ENCODE peak calls at places on chromosomes 1 and 21, in eight cellular contexts. J is right atrium auricular region, R is adipocyte, U is tibial nerve, N is A673, D is left ventricle myocardium inferior, Z is heart right ventricle, A is ovary. I is an unnamed sample. For H3K4me1 and H3K9me3, the result is how much of the 10 kb centered on the place peaks cover.

GRCh38 chr1:6577831-6578525 is 1.8 kb upstream of the ZBTB48 start:
- DNase-seq in A (no peak), D (no peak), R (no peak), J (no peak), N (no peak), U (no peak), Z (no peak), I (no peak)

GRCh38 chr1:172270605-172271004 is 149.9 kb upstream of the C1orf105 start:
- DNase-seq in N (no peak), Z (no peak), U (no peak), D (no peak), J (no peak), A (no peak), R (peak), I (no peak)

GRCh38 chr21:20661221-20661620 is 337.0 kb upstream of the NCAM2 start:
- DNase-seq in Z (no peak), N (no peak), R (no peak), D (no peak), J (no peak), U (no peak), A (no peak), I (peak)

GRCh38 chr1:10045480-10046355 is 13.0 kb downstream of the UBE4B start:
- DNase-seq in A (no peak), N (no peak), J (no peak), Z (no peak), U (no peak), D (no peak), R (no peak), I (no peak)

GRCh38 chr1:42422672-42423236 is 33.1 kb downstream of the ZMYND12 start:
- DNase-seq in D (no peak), J (no peak), R (no peak), U (no peak), A (no peak), Z (peak), N (no peak), I (no peak)

GRCh38 chr1:59574085-59574484 is 240.7 kb upstream of the HOOK1 start:
- DNase-seq in U (no peak), Z (no peak), D (no peak), R (peak), N (no peak), J (no peak), A (no peak), I (no peak)

GRCh38 chr1:96157101-96157500 is 564.5 kb upstream of the PTBP2 start:
- DNase-seq in N (no peak), R (no peak), J (no peak), A (no peak), Z (no peak), U (no peak), D (no peak), I (no peak)

GRCh38 chr1:206012086-206012859 is 9.1 kb upstream of the RAB7B start:
- DNase-seq in A (no peak), U (peak), N (peak), D (peak), J (peak), R (no peak), Z (peak), I (no peak)

GRCh38 chr1:37476460-37477197 is 2.2 kb downstream of the ZC3H12A start:
- DNase-seq in N (no peak), U (peak), J (peak), D (peak), Z (peak), A (peak), R (peak), I (no peak)

GRCh38 chr1:41024953-41025352 is 3.4 kb upstream of the SLFNL1 start:
- DNase-seq in R (no peak), D (no peak), U (no peak), Z (no peak), A (no peak), J (no peak), N (no peak), I (no peak)

GRCh38 chr21:42261832-42262200 is 42.9 kb downstream of the ABCG1 start:
- DNase-seq in D (no peak), R (no peak), N (no peak), J (no peak), A (no peak), Z (no peak), U (no peak), I (no peak)

GRCh38 chr1:162228586-162228985 is 148.1 kb downstream of the SPATA46 start:
- DNase-seq in U (no peak), A (no peak), R (no peak), N (no peak), Z (no peak), D (no peak), J (no peak), I (no peak)

GRCh38 chr1:44239337-44239960 is 26.2 kb downstream of the DMAP1 start:
- DNase-seq in J (no peak), N (peak), Z (peak), A (peak), U (peak), D (no peak), R (peak), I (no peak)

GRCh38 chr1:59768752-59769411 is 45.9 kb upstream of the HOOK1 start:
- DNase-seq in Z (no peak), U (no peak), R (no peak), N (no peak), A (no peak), D (no peak), J (no peak), I (no peak)

GRCh38 chr1:192357904-192358303 is 41.1 kb downstream of the RGS21 start:
- DNase-seq in N (no peak), Z (no peak), A (no peak), U (no peak), D (no peak), R (no peak), J (no peak), I (no peak)

GRCh38 chr1:63698001-63698838 is 75.6 kb upstream of the ROR1 start:
- DNase-seq in N (no peak), D (peak), R (no peak), A (no peak), Z (peak), U (no peak), J (peak), I (no peak)

GRCh38 chr21:37208056-37208705 is 59.0 kb downstream of the VPS26C start:
- DNase-seq in R (no peak), Z (peak), J (peak), A (no peak), N (no peak), U (peak), D (peak), I (no peak)

DNA sequence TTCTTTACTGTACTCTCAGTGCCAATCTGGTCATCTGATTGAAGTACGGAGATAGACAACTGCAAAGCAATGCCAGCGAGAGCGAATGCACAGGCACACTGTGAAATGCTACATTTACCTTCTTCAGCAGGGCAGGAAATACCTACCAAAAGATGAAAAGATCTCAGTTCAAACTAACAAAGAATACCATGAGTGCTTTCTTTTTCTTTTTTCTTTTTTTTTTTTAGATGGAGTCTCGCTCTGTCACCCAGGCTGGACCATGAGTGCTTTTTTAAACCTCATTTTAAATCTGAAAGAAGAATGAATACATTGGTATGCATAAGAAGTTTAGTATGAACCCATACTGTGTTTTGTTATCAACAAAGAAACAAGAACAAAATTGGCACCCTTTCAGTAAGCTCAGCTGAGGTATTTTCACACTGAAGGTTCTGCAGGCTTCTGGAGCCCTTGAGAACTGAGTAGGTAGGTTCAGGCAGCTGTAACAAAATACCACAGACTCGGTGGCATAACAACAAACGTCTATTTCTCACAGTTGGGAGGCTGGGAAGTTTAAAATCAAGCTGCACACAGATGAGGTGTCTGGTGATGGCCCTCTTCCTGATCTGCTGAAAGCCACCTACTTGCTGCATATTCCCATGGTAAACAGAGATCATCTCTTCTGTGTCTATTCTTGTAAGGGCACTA is 1.7 kb upstream of the CHI3L2 start:
- DNase-seq in Z (no peak), U (no peak), D (no peak), J (no peak), A (no peak), R (peak), N (no peak), I (no peak)
- H3K4me3 ChIP-seq in Z (no peak), U (no peak), D (no peak), J (no peak), A (no peak), R (no peak), N (no peak), I (no peak)

DNA sequence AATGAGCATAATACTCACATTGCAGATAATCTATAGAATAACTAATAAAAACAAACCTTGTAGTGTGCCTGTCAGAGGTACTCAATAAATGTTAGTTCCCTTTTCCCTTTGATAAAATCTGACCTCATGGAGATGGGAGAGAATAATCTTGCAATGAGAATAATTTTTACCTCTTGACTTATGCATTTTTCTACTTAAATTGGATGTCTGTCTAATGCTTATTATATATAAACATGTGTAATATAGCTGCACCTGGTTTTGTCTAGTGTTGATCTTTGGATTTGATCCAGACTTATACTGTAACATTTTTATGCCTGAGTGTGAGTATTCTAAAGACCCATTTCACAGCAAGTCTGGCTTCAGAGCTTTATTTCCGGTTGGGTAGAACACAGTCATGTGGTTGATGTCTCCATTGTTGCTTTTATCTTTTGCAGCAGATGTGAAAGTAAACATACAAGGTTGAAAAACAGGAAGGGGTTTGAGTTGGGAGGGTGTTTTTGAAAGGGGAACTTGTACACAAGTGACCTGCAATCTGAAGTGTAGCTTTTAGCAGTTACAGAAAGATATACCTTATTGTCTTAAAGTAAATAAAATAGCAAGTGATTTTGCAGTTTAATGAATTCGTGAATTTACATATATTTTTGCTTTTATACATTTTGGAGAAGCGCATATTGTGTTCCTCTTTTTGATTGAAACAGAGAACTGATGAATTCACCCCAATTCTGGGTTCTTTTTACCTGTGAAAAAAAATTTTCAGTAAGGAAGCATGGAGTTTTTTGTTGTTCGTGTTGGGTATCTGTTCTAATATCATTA is 12.5 kb downstream of the EPB41 start:
- DNase-seq in A (no peak), D (no peak), J (no peak), U (no peak), Z (no peak), N (peak), R (no peak), I (no peak)
- H3K4me1 ChIP-seq in A (under half), D (under half), J (under half), U (under half), Z (under half), N (under half), R (under half), I (under half)

GRCh38 chr1:3022511-3022973 is 1.3 kb downstream of the ACTRT2 start:
- DNase-seq in R (no peak), Z (no peak), J (no peak), D (peak), U (no peak), N (no peak), A (no peak), I (no peak)
- H3K9me3 ChIP-seq in R (under half), Z (under half), J (under half), D (under half), U (under half), N (under half), A (under half), I (under half)

DNA sequence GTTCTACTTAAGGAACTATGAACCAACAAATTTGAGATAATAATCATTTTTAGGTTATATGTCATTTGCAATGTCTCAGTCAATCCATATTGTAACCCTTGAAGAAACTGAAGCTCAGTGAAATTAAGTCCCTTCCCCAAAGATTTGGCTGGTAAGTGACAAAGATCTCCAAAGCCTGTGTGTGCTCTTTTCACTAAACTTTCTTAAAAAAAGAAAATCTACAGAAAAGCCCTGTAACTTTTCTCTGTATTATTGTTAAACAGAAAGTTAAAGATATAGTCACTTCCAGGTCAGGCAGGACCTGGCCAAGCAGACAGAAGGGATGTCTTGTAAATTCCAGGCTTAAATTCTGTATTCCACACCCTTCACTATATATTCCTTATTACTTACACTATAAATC is 1.5 kb downstream of the LIX1L start:
- DNase-seq in A (no peak), J (no peak), Z (no peak), U (no peak), R (no peak), D (no peak), N (no peak), I (no peak)
- H3K4me3 ChIP-seq in A (peak), J (peak), Z (peak), U (peak), R (peak), D (peak), N (peak), I (no peak)

DNA sequence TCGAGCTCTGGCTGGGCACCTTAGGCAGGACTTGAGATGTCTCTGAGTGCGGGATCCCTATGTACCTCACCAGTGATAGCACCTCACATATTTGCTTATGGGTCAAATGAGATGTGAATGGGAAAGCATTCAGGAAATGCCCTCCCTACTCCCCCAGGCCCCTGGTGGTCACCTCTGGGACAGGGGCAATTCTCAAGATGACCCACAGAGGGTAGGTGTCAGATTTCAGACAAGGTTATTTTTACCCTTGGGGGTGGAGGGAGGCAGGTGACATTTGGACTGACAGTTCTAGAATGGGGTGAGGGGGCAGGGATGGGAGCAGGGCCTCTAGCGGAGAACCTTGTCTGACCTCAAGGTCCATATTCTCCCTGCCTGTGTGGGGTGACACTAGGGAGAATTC is 27.1 kb downstream of the ACOT11 start:
- DNase-seq in R (no peak), Z (no peak), A (no peak), J (no peak), N (no peak), U (no peak), D (no peak), I (no peak)
- H3K4me1 ChIP-seq in R (under half), Z (half or more), A (under half), J (half or more), N (under half), U (under half), D (half or more), I (under half)